ENCODE peak calls at places on chromosome 15, in nine cellular contexts. S is right atrium auricular region; M is activated CD4-positive, alpha-beta T cell treated with anti-CD3 and anti-CD28 coated beads, Interleukin-2, amount 10 ng/mL, durations not matched to agents 7 days and 5 days; G is stimulated activated CD4-positive, alpha-beta T cell treated with anti-CD3 and anti-CD28 coated beads, Interleukin-2, amount 100 ng/mL, for 48 hours; A is NCI-H1930; U is EH; R is amniotic stem cell; Y is left kidney; K is AG08395. V is an unnamed sample.

GRCh38 chr15:60767134-60767824 is 288.3 kb upstream of the ICE2 start:
- DNase-seq in G (no peak), U (no peak), A (no peak), M (no peak), R (no peak), K (no peak), Y (no peak), S (no peak), V (no peak)

GRCh38 chr15:76191539-76192244 is 119.6 kb downstream of the ETFA start:
- DNase-seq in M (no peak), Y (peak; percentile 76), S (no peak), A (no peak), U (no peak), R (no peak), G (no peak), K (no peak), V (no peak)

GRCh38 chr15:28911295-28911979 is 25.7 kb downstream of the APBA2 start:
- DNase-seq in R (no peak), A (no peak), K (no peak), Y (no peak), S (no peak), M (no peak), G (no peak), U (no peak), V (no peak)

GRCh38 chr15:40739042-40739441 is 16.0 kb downstream of the RMDN3 start:
- DNase-seq in R (no peak), S (no peak), K (no peak), M (no peak), G (no peak), U (no peak), A (no peak), Y (no peak), V (no peak)

GRCh38 chr15:80512729-80513670 is 108.8 kb downstream of the ARNT2 start:
- DNase-seq in R (no peak), K (peak; percentile 37), M (no peak), A (no peak), U (peak; percentile 49), G (no peak), Y (peak; percentile 56), S (no peak), V (no peak)

GRCh38 chr15:36066757-36067156 is 512.7 kb upstream of the CDIN1 start:
- DNase-seq in R (no peak), Y (no peak), A (no peak), G (no peak), U (no peak), M (no peak), K (no peak), S (no peak), V (no peak)

GRCh38 chr15:31434418-31435255 is 108.0 kb downstream of the KLF13 start:
- DNase-seq in K (peak; percentile 86), M (peak; percentile 92), S (no peak), A (no peak), G (peak; percentile 79), U (peak; percentile 92), R (peak; percentile 74), Y (no peak), V (peak; percentile 64)

GRCh38 chr15:45549831-45550230 is 27.3 kb upstream of the SLC30A4 start:
- DNase-seq in Y (no peak), U (peak; percentile 86), G (no peak), S (no peak), K (peak; percentile 74), A (no peak), R (no peak), M (no peak), V (no peak)

GRCh38 chr15:67941643-67942315 is 101.9 kb upstream of the RNU6-1 start:
- DNase-seq in G (no peak), R (no peak), Y (peak; percentile 20), U (peak; percentile 59), S (no peak), K (no peak), M (no peak), A (no peak), V (no peak)

GRCh38 chr15:80777836-80778620 is 1.1 kb upstream of the CEMIP start:
- DNase-seq in Y (peak; percentile 81), G (no peak), S (no peak), M (no peak), A (no peak), R (no peak), K (no peak), U (no peak), V (no peak)

GRCh38 chr15:63256433-63256884 is 20.9 kb upstream of the APH1B start:
- DNase-seq in K (peak; percentile 79), S (no peak), A (no peak), M (no peak), Y (peak; percentile 43), R (peak; percentile 50), G (no peak), U (peak; percentile 89), V (no peak)

GRCh38 chr15:31374986-31375385 is 48.4 kb downstream of the KLF13 start:
- DNase-seq in K (no peak), U (no peak), A (no peak), Y (no peak), R (no peak), M (no peak), G (no peak), S (no peak), V (no peak)

GRCh38 chr15:88529021-88529630 is 17.4 kb downstream of the DET1 start:
- DNase-seq in Y (peak; percentile 3), A (no peak), G (no peak), K (peak; percentile 45), M (no peak), S (no peak), U (peak; percentile 26), R (no peak), V (no peak)

GRCh38 chr15:65377976-65378366 is at the start of gene IGDCC3:
- DNase-seq in R (no peak), Y (peak; percentile 91), S (no peak), K (no peak), A (no peak), M (no peak), G (no peak), U (no peak), V (no peak)

GRCh38 chr15:29952245-29952644 is 130.0 kb upstream of the TJP1 start:
- DNase-seq in S (no peak), Y (no peak), U (no peak), G (no peak), M (no peak), K (no peak), A (no peak), R (no peak), V (no peak)

GRCh38 chr15:61025283-61025682 is 203.8 kb downstream of the RORA start:
- DNase-seq in R (no peak), S (no peak), Y (no peak), U (no peak), A (no peak), G (no peak), K (peak; percentile 46), M (no peak), V (no peak)

GRCh38 chr15:35690698-35691116 is 144.7 kb upstream of the DPH6 start:
- DNase-seq in S (no peak), R (no peak), A (no peak), M (no peak), U (peak; percentile 39), K (peak; percentile 32), G (no peak), Y (peak; percentile 60), V (no peak)

GRCh38 chr15:27449940-27450339 is 479.0 kb downstream of the GABRG3 start:
- DNase-seq in M (no peak), G (no peak), R (no peak), U (no peak), S (no peak), Y (no peak), A (no peak), K (no peak), V (no peak)

GRCh38 chr15:89299896-89300295 is 34.7 kb downstream of the POLG start:
- DNase-seq in S (no peak), U (peak; percentile 51), A (no peak), G (no peak), Y (peak; percentile 14), M (no peak), K (peak; percentile 34), R (no peak), V (no peak)

GRCh38 chr15:70726753-70727152 is 36.6 kb downstream of the UACA start:
- DNase-seq in R (no peak), G (no peak), S (no peak), A (no peak), U (peak; percentile 73), M (no peak), K (no peak), Y (peak; percentile 17), V (no peak)

GRCh38 chr15:66369773-66370651 is 13.5 kb upstream of the TIPIN start:
- DNase-seq in A (no peak), R (no peak), G (no peak), U (peak; percentile 11), K (peak; percentile 36), M (peak; percentile 44), S (no peak), Y (peak; percentile 37), V (no peak)

GRCh38 chr15:41892621-41893421 is 1.0 kb downstream of the SPTBN5 start:
- DNase-seq in A (no peak), U (no peak), Y (peak; percentile 26), S (no peak), K (no peak), R (no peak), M (peak; percentile 20), G (no peak), V (no peak)

GRCh38 chr15:51936119-51936478 is 35.5 kb downstream of the LEO1 start:
- DNase-seq in A (no peak), G (no peak), M (no peak), U (no peak), S (peak; percentile 34), K (no peak), R (no peak), Y (no peak), V (no peak)